ENCODE peak calls at places on chromosomes 16 and 17, in five cellular contexts. T, B, J, G and P are unnamed samples.

GRCh38 chr17:83173997-83174858 is 94.8 kb downstream of the METRNL start:
- DNase-seq in B (no peak), G (peak), T (peak), J (no peak), P (no peak)

GRCh38 chr16:72829846-72830620 is 217.9 kb downstream of the ZFHX3 start:
- DNase-seq in G (no peak), T (no peak), B (no peak), J (no peak), P (no peak)

GRCh38 chr16:74462361-74462760 is 41.1 kb upstream of the CLEC18B start:
- DNase-seq in J (no peak), B (no peak), G (no peak), T (no peak), P (no peak)

GRCh38 chr16:4477966-4478365 is 1.8 kb downstream of the HMOX2 start:
- DNase-seq in J (no peak), G (no peak), T (no peak), B (no peak), P (no peak)

GRCh38 chr17:16977932-16978331 is 6.0 kb upstream of the TNFRSF13B start:
- DNase-seq in G (no peak), J (no peak), T (no peak), B (no peak), P (no peak)

GRCh38 chr17:41301916-41302901 is at the start of gene KRTAP29-1:
- DNase-seq in B (no peak), T (no peak), J (no peak), G (no peak), P (no peak)

GRCh38 chr16:2964416-2965223 is 545 bp downstream of the KREMEN2 start:
- DNase-seq in B (peak), J (no peak), T (peak), G (peak), P (peak)

GRCh38 chr16:89922884-89923639 is at the start of gene TUBB3:
- DNase-seq in J (no peak), T (peak), G (peak), B (peak), P (peak)

DNA sequence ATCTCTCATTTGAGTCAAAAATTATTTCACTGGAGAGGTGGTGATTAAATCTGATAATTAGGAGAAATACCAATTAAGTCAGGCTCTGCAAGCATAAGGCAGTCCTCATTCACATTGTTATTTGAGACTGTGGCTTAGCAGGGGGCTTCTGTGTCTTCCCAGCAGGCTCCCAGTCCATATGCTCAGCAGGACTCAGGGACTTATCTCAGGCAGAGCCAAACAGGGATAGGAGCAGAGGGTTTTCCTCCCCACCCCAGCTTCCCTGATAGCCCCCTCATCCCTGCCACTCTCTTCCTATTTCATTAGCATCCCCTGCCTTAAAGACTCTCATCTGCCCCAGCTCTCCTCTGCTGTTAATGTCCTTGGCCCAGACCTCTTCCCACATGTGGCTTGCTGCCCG is 104.3 kb upstream of the DNAH9 start:
- DNase-seq in G (no peak), J (no peak), B (no peak), T (no peak), P (no peak)
- TF ChIP-seq CTCF in G (no peak), J (no peak), B (no peak), T (no peak), P (no peak)

GRCh38 chr16:49857423-49858181 is 1.7 kb upstream of the ZNF423 start:
- DNase-seq in G (peak), T (peak), J (no peak), B (peak), P (peak)

GRCh38 chr16:49855822-49856740 is at the start of gene ZNF423:
- DNase-seq in J (no peak), T (peak), G (no peak), B (peak), P (peak)

GRCh38 chr16:49855280-49855821 is 561 bp downstream of the ZNF423 start:
- DNase-seq in J (no peak), G (peak), T (peak), B (peak), P (peak)

GRCh38 chr16:49858200-49859129 is 2.6 kb upstream of the ZNF423 start:
- DNase-seq in T (peak), G (peak), J (peak), B (peak), P (peak)

GRCh38 chr16:49856741-49857330 is 924 bp upstream of the ZNF423 start:
- DNase-seq in J (no peak), B (peak), G (peak), T (peak), P (peak)
- TF ChIP-seq CTCF in J (no peak), B (no peak), G (no peak), T (no peak), P (no peak)

DNA sequence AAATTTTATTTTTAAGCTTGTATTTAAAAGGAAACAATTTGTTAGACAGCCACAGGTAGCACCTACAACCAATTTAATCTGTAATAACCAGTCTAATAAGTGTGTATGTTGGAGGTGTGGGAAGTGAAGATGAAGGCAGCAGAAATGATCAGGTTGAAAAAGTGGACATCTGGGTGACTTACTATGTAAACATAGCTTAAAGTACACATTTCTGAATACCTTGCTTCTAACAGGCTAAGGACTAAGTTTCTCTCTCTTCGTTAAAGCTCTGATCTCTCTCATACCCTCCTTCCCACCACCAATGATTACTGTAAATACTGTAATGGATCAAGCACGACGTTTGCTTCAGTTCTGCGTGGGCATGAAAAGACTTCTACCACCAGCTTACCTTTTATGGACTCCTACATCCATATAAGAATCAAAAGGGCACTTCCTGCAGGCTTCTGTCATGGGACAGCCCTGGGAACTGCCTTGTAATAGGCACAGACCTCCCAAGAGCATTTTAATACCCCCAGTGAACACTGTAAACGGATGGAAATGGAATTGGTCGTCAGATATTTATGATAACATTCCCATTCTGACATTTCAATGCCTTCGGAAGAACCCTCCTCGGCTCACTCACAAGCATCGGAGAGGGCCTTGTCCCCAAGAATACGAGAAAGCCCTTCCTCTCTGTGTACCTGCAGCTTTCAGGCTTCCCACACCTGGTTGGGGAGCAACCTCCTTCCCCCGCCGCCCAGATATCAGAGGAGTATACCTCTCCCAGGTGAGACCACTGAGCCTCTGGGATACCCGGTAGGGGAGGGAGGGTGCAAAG is 693 bp downstream of the CCDC43 start:
- DNase-seq in B (peak), J (no peak), T (no peak), G (no peak), P (no peak)
- TF ChIP-seq CTCF in B (no peak), J (no peak), T (no peak), G (no peak), P (no peak)

GRCh38 chr17:80108321-80108971 is 7.1 kb downstream of the GAA start:
- DNase-seq in J (no peak), B (no peak), T (no peak), G (no peak), P (no peak)

GRCh38 chr17:80109066-80109618 is 7.8 kb downstream of the GAA start:
- DNase-seq in B (no peak), T (no peak), G (no peak), J (no peak), P (no peak)

GRCh38 chr17:80110927-80111701 is 9.7 kb downstream of the GAA start:
- DNase-seq in G (no peak), B (no peak), T (no peak), J (no peak), P (no peak)

GRCh38 chr17:80110447-80110812 is 9.0 kb downstream of the GAA start:
- DNase-seq in B (no peak), J (no peak), G (no peak), T (no peak), P (no peak)

DNA sequence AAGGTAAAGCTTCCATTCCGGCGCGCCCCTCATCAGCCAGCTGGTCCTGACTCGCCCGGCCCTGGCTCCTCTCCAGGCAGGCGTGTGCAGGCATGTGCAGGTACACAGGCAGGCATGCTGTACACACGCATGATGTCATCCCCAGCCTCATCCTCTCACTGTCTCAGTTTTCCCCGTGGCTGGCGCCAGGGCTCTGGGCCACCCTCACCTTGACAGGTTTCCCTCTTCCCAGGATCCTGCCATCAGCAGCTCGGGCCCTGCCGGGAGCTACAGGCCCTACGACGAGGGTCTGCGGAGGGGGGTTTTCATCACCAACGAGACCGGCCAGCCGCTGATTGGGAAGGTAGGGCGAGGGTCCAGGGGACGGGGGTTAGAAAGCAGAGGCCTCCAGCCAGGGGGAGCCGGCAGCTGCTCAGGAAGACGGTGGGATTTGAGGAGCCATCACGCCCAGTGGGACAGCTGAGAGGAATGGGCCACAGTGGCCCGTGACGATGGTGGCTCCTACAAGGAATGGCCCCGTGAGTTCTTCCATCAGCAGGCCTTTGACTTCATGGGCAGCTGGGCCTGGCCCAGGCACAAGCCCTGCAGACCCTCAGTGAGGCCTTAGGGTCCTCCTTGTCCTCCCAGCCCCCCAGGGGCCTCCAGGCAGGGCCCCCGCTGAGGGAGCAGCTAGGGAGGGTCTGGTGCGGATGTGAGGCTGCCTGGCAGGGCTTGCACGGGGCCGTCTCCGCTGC is 8.5 kb downstream of the GAA start:
- DNase-seq in B (no peak), G (no peak), T (no peak), J (no peak), P (no peak)
- TF ChIP-seq CTCF in B (no peak), G (no peak), T (no peak), J (no peak), P (no peak)

DNA sequence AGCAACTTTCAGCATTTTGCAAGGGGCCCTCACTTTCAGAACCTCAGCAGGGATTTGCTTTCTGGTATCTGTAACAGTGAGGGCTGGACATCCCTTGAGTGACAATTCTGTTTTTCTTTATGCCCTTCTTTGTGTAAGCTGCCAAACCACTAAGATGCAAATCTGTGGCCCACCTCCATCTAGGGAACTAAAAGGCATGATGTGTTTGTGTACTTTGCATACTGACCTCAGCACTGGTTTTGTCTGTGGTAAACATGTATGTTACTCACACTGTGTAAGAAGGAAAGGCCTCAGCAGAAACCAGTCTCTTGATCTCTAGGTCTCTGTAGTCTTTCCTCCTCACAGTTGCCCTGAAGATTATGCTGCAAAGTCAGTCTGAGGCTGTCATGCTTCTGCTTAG is 396.6 kb upstream of the DYNLRB2 start:
- DNase-seq in B (no peak), G (no peak), T (no peak), J (no peak), P (no peak)
- TF ChIP-seq CTCF in B (no peak), G (no peak), T (no peak), J (no peak), P (no peak)

GRCh38 chr16:52618753-52619497 is 72.0 kb upstream of the TOX3 start:
- DNase-seq in T (no peak), G (no peak), J (no peak), B (no peak), P (no peak)
- TF ChIP-seq CTCF in T (no peak), G (no peak), J (no peak), B (no peak), P (no peak)

DNA sequence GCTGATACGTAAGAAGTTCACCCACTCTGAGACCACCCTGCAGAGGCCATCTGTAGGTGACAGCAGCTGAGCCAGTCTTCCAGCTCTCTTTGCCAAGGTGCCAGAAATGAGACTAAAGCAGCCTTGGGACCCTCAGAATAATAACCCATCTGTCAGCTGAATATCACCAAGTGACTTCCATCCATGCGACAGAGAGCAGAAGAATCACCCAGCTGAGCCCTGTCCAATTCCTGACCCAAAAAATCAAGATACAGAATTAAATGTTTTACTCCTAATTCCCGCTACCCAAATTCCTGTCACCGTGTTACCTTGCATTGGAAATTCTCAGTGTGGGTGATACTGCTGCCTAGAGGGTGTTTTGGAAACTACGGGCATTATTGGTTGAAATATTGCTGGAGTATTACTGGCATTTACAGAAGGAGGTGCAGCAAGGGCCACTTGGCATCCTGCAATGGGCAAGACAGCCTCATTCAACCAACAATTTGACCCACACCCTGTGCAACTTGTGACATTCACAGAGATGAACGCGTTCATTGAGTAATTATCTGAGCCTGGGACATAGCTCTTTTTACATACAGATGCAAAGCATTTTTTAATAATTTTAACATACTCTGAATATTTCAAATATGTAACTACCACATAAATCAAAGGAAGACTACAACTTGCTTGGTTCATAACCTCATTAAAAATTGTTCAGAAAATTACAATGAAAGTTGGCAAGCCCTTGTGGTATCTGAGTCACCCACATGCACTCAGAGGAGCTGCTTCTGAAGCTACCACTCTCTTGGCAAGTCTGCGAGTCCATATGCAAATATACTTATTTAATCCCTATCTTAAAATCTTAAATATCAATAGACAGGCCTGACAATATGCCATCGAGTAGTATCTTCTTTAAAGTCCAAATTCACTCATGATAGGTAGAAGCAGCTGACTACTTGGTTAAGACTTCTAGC is 126.6 kb downstream of the C16orf95 start:
- DNase-seq in J (no peak), T (no peak), G (no peak), B (no peak), P (no peak)
- TF ChIP-seq CTCF in J (no peak), T (no peak), G (no peak), B (peak), P (peak)